ENCODE peak calls at places on chromosomes 7 and 10, in four cellular contexts. K, A, Z and H are unnamed samples.
A peak's percentile ranks its signal among the peaks of the same experiment; 100 is the strongest.

GRCh38 chr7:85528581-85528980 is 341.7 kb upstream of the SEMA3D start:
- DNase-seq in K (no peak), A (no peak), Z (no peak), H (no peak)

GRCh38 chr10:24255907-24256306 is 47.0 kb downstream of the KIAA1217 start:
- DNase-seq in K (no peak), A (no peak), Z (no peak), H (no peak)

GRCh38 chr7:7686806-7687205 is 31.6 kb downstream of the RPA3 start:
- DNase-seq in K (peak; percentile 38), A (no peak), Z (no peak), H (no peak)

GRCh38 chr10:33276282-33276923 is 58.1 kb downstream of the NRP1 start:
- DNase-seq in K (no peak), A (no peak), Z (no peak), H (no peak)

GRCh38 chr7:135714534-135715009 is 13.4 kb downstream of the SLC13A4 start:
- DNase-seq in K (peak; percentile 6), A (no peak), Z (no peak), H (peak; percentile 34)

GRCh38 chr10:105063796-105064195 is 422.7 kb downstream of the SORCS3 start:
- DNase-seq in K (peak; percentile 5), A (no peak), Z (peak; percentile 71), H (peak; percentile 72)

GRCh38 chr10:130750441-130750840 is 561.1 kb downstream of the TCERG1L start:
- DNase-seq in K (no peak), A (no peak), Z (no peak), H (no peak)

GRCh38 chr7:35513192-35513591 is 181.7 kb downstream of the HERPUD2 start:
- DNase-seq in K (no peak), A (no peak), Z (no peak), H (no peak)

GRCh38 chr7:55533050-55533728 is 39.1 kb downstream of the VOPP1 start:
- DNase-seq in K (no peak), A (peak; percentile 98), Z (no peak), H (no peak)

GRCh38 chr10:119333146-119333792 is 125.9 kb downstream of the GRK5 start:
- DNase-seq in K (no peak), A (no peak), Z (no peak), H (no peak)

GRCh38 chr10:32326680-32327363 is 20.1 kb downstream of the EPC1 start:
- DNase-seq in K (no peak), A (no peak), Z (no peak), H (no peak)

GRCh38 chr10:122113161-122113944 is 124.4 kb downstream of the TACC2 start:
- DNase-seq in K (peak; percentile 78), A (no peak), Z (peak; percentile 79), H (peak; percentile 65)

GRCh38 chr10:129101232-129101980 is 365.6 kb upstream of the MGMT start:
- DNase-seq in K (no peak), A (no peak), Z (peak; percentile 10), H (no peak)

GRCh38 chr10:129711261-129711660 is 244.2 kb downstream of the MGMT start:
- DNase-seq in K (no peak), A (no peak), Z (peak; percentile 53), H (peak; percentile 68)

GRCh38 chr10:22690614-22691431 is 23.6 kb downstream of the PIP4K2A start:
- DNase-seq in K (no peak), A (no peak), Z (no peak), H (no peak)

GRCh38 chr10:128125416-128125943 is 743 bp downstream of the MKI67 start:
- DNase-seq in K (no peak), A (no peak), Z (no peak), H (no peak)

GRCh38 chr10:119750391-119751230 is 24.8 kb downstream of the INPP5F start:
- DNase-seq in K (peak; percentile 73), A (peak; percentile 36), Z (peak; percentile 69), H (peak; percentile 71)

GRCh38 chr7:82270909-82271308 is 172.7 kb downstream of the CACNA2D1 start:
- DNase-seq in K (no peak), A (no peak), Z (no peak), H (no peak)

GRCh38 chr7:77893813-77894212 is 95.2 kb downstream of the PHTF2 start:
- DNase-seq in K (no peak), A (no peak), Z (no peak), H (no peak)

GRCh38 chr10:72170263-72170662 is 45.5 kb upstream of the ANAPC16 start:
- DNase-seq in K (peak; percentile 13), A (no peak), Z (no peak), H (no peak)

GRCh38 chr7:16978358-16979244 is 96.8 kb upstream of the AGR3 start:
- DNase-seq in K (peak; percentile 75), A (no peak), Z (no peak), H (no peak)

GRCh38 chr10:71577345-71577744 is 142.2 kb downstream of the C10orf105 start:
- DNase-seq in K (no peak), A (no peak), Z (no peak), H (no peak)

GRCh38 chr7:157769016-157769869 is 432.4 kb downstream of the DNAJB6 start:
- DNase-seq in K (no peak), A (no peak), Z (no peak), H (no peak)

GRCh38 chr7:35380739-35381224 is 126.9 kb upstream of the TBX20 start:
- DNase-seq in K (no peak), A (no peak), Z (no peak), H (no peak)

GRCh38 chr10:56351909-56352630 is 9.0 kb downstream of the ZWINT start:
- DNase-seq in K (no peak), A (no peak), Z (no peak), H (no peak)

GRCh38 chr10:43255644-43256431 is 11.0 kb downstream of the RASGEF1A start:
- DNase-seq in K (peak; percentile 24), A (no peak), Z (peak; percentile 75), H (peak; percentile 74)

GRCh38 chr10:94129393-94130130 is 135.8 kb downstream of the PLCE1 start:
- DNase-seq in K (no peak), A (no peak), Z (no peak), H (no peak)

GRCh38 chr10:12633776-12634390 is 284.5 kb downstream of the CAMK1D start:
- DNase-seq in K (no peak), A (no peak), Z (no peak), H (no peak)

GRCh38 chr10:75911426-75911825 is 480.0 kb downstream of the LRMDA start:
- DNase-seq in K (no peak), A (no peak), Z (no peak), H (no peak)

GRCh38 chr7:48691788-48692187 is 232.6 kb upstream of the CDC14C start:
- DNase-seq in K (no peak), A (no peak), Z (no peak), H (no peak)

GRCh38 chr10:71621263-71621751 is 98.3 kb downstream of the C10orf105 start:
- DNase-seq in K (no peak), A (no peak), Z (no peak), H (peak; percentile 31)

GRCh38 chr10:60817135-60817805 is 39.0 kb downstream of the CDK1 start:
- DNase-seq in K (no peak), A (no peak), Z (no peak), H (no peak)

GRCh38 chr10:16720812-16721211 is 96.4 kb downstream of the RSU1 start:
- DNase-seq in K (no peak), A (no peak), Z (no peak), H (no peak)

GRCh38 chr7:99383791-99384370 is 9.4 kb downstream of the ARPC1B start:
- DNase-seq in K (no peak), A (no peak), Z (no peak), H (no peak)

GRCh38 chr7:44876393-44876792 is 8.9 kb downstream of the PURB start:
- DNase-seq in K (no peak), A (no peak), Z (no peak), H (no peak)

GRCh38 chr10:29784175-29784773 is 149.5 kb upstream of the SVIL start:
- DNase-seq in K (peak; percentile 29), A (no peak), Z (no peak), H (peak; percentile 31)

GRCh38 chr10:57791546-57791945 is 476.1 kb downstream of the IPMK start:
- DNase-seq in K (no peak), A (no peak), Z (no peak), H (no peak)

GRCh38 chr10:110979611-110980010 is 60.2 kb downstream of the SHOC2 start:
- DNase-seq in K (no peak), A (no peak), Z (no peak), H (no peak)

GRCh38 chr10:75575940-75576339 is 144.5 kb downstream of the LRMDA start:
- DNase-seq in K (no peak), A (no peak), Z (no peak), H (no peak)

GRCh38 chr7:100407285-100408180 is 21.0 kb downstream of the ZCWPW1 start:
- DNase-seq in K (peak; percentile 44), A (peak; percentile 66), Z (peak; percentile 51), H (no peak)
- TF ChIP-seq ATF2 in K (no peak), A (no peak), Z (no peak), H (no peak)

GRCh38 chr7:916291-916941 is 38.1 kb downstream of the ADAP1 start:
- DNase-seq in K (no peak), A (no peak), Z (no peak), H (no peak)
- TF ChIP-seq ATF2 in K (no peak), A (no peak), Z (no peak), H (no peak)

GRCh38 chr7:52708846-52709245 is 326.6 kb upstream of the POM121L12 start:
- DNase-seq in K (no peak), A (no peak), Z (no peak), H (no peak)
- TF ChIP-seq ATF2 in K (no peak), A (no peak), Z (no peak), H (no peak)

DNA sequence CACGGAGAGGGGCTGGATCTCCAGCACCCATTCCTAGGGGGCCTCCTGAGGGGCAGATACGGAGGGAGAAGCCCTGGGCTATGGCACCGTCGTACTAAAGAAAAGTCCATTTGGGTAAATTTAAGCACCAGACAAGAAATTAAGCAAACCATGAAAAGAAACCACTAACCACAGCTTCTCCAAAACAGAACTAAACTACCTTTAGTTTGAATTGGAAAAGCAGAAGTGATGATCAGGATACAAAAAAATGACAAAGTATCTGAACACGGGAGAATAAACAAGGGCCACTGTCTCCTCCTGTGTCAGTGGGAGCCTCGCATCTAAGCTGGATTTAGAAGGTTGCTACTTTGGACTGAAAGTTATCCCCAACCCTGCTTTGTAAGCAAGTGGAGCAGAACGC is 69.1 kb downstream of the DIP2C start:
- DNase-seq in K (no peak), A (peak; percentile 16), Z (no peak), H (no peak)
- TF ChIP-seq ATF2 in K (no peak), A (no peak), Z (no peak), H (no peak)